ENCODE peak calls at places on chromosomes 16 and 17, in six cellular contexts. X is Peyer's patch, G is aorta, U is heart right ventricle, B is upper lobe of right lung, A is PC-9. P is an unnamed sample.

GRCh38 chr17:61415374-61416210 is 15.9 kb downstream of the TBX2 start:
- DNase-seq in X (peak; percentile 39), G (peak; percentile 70), U (no peak), B (no peak), A (no peak), P (no peak)

GRCh38 chr16:66416136-66416535 is 11.0 kb upstream of the BEAN1 start:
- DNase-seq in X (no peak), G (no peak), U (no peak), B (no peak), A (peak; percentile 44), P (no peak)

GRCh38 chr17:28982191-28982793 is 23.5 kb downstream of the SEZ6 start:
- DNase-seq in X (no peak), G (no peak), U (peak; percentile 43), B (no peak), A (peak; percentile 38), P (no peak)

GRCh38 chr16:75555707-75556512 is at the start of gene TMEM231:
- DNase-seq in X (peak; percentile 97), G (peak; percentile 99), U (peak; percentile 98), B (peak; percentile 99), A (peak; percentile 88), P (peak; percentile 99)

GRCh38 chr17:63369233-63369632 is 76.9 kb downstream of the CYB561 start:
- DNase-seq in X (no peak), G (no peak), U (no peak), B (no peak), A (no peak), P (no peak)

GRCh38 chr17:19683117-19683516 is 33.3 kb downstream of the SLC47A2 start:
- DNase-seq in X (no peak), G (no peak), U (no peak), B (no peak), A (no peak), P (no peak)

GRCh38 chr17:40362696-40363479 is 1.6 kb downstream of the GJD3 start:
- DNase-seq in X (peak; percentile 87), G (peak; percentile 91), U (peak; percentile 54), B (peak; percentile 94), A (peak; percentile 72), P (no peak)

GRCh38 chr17:63039342-63039741 is 73.3 kb downstream of the TANC2 start:
- DNase-seq in X (no peak), G (no peak), U (no peak), B (no peak), A (no peak), P (no peak)

GRCh38 chr17:20242271-20242670 is 225.1 kb downstream of the LGALS9B start:
- DNase-seq in X (no peak), G (no peak), U (no peak), B (no peak), A (no peak), P (no peak)

GRCh38 chr17:58006563-58006923 is 503 bp downstream of the SRSF1 start:
- DNase-seq in X (peak; percentile 78), G (peak; percentile 90), U (peak; percentile 82), B (peak; percentile 89), A (no peak), P (peak; percentile 81)

GRCh38 chr16:20747030-20747816 is 5.6 kb upstream of the THUMPD1 start:
- DNase-seq in X (no peak), G (no peak), U (no peak), B (no peak), A (no peak), P (no peak)

DNA sequence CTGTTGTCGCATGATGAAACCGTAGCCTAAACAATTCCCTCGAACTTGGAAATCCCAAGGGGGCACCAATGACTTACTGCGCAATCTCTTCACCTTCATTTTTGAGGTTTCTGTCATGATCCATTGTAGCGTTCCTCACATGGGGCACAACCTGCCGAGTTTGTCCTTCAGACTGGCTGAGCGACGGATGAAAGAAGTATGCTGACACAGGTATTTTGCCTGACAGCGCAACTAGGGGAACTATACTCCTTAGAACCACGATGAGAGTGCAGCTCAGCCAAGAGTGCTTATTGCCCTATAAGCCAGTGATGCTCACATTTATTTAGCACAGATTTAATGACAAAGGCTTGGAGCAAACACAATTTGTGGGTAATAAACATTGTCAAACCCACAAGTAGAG is 106.3 kb upstream of the ZNF267 start:
- DNase-seq in X (no peak), G (no peak), U (no peak), B (no peak), A (no peak), P (no peak)
- H3K9me3 ChIP-seq in X (no peaks in the 10 kb centered on the region), G (peaks cover 46% of the 10 kb centered on the region), U (peaks cover 100% of the 10 kb centered on the region), B (peaks cover 94% of the 10 kb centered on the region), A (peaks cover 47% of the 10 kb centered on the region), P (peaks cover 16% of the 10 kb centered on the region)

DNA sequence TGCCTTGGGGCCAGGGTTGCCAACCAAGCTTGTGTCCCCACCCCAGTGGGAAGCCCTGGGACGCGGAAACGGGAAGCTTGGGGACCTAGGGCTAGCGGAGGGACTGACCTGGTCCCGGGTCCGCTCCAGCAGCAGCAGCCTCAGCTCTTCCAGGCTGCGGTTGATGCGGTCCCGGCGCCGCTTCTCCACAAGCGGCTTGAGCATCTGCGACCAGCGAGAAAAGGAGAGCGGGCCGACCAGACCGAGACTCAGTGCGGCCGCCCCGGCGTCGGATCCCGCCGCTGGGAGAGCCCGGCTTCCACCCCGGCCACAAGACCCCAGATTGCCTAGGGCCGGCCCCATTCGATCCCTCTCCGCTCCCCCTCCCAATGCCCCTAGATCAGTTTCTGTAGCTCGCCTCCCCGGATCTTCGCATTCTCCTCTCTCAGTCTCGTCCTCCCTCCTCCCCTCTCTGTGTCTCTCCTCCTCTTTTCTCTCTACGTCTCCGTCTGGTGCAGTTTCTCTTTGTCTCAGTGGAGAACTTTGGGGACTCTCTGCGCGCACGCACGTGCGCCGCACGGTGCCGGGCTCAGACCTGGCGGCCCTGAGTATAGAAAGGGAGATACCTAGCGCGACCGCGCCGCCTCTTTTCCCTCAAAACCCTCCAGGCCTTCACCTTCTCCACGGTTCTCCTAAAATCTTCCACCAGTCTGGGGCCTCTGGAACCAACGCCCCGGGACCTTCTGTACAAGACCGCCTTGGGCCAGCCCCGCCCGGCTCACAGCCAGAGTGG is 797 bp downstream of the HES7 start:
- DNase-seq in X (no peak), G (peak; percentile 82), U (peak; percentile 25), B (no peak), A (no peak), P (no peak)
- H3K4me3 ChIP-seq in X (peak overlapping the region; percentile 33), G (no peak overlapping the region), U (peak overlapping the region; percentile 75), B (peak overlapping the region; percentile 67), A (peak overlapping the region; percentile 81), P (peak overlapping the region; percentile 51)

GRCh38 chr17:50924300-50924699 is 58.1 kb upstream of the TOB1 start:
- DNase-seq in X (no peak), G (no peak), U (no peak), B (no peak), A (no peak), P (no peak)

GRCh38 chr17:50922107-50922506 is 56.0 kb upstream of the TOB1 start:
- DNase-seq in X (no peak), G (no peak), U (no peak), B (no peak), A (peak; percentile 81), P (no peak)

GRCh38 chr17:50920891-50921595 is 54.9 kb upstream of the TOB1 start:
- DNase-seq in X (peak; percentile 74), G (no peak), U (no peak), B (no peak), A (no peak), P (no peak)

GRCh38 chr17:50923611-50924010 is 57.5 kb upstream of the TOB1 start:
- DNase-seq in X (no peak), G (no peak), U (no peak), B (no peak), A (no peak), P (no peak)

DNA sequence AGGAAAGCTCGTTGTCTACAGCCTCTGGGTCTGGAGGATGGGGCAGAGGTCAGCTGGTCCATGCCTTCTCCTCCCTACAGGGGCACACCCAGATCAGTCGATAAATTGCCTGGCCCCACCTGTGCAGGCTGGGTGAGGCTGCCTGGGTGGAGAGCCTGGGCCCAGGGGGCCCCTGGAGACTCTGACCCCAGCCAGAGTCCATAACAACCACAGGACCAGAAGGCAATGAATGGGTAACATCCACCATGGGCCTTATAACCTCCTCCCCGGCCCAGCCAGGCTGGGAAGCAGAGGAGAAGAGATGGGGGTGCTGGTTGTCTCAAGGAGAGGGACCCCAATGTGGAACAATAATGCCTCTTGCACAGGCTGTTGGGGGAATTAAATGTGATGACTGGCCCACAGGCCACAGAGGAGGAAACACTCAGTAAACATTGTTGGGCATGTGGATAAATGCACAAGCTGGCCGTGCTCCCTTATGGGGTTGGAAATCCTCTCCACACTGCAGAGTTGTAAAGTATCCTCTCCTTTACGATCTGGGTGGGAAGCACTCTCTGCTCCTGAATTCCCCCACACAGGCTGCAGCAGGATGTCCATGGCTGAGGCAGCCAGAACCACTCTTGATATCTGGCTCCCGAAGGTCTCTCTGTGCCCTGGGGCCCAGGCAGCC is 56.7 kb upstream of the TOB1 start:
- DNase-seq in X (peak; percentile 88), G (no peak), U (no peak), B (no peak), A (no peak), P (no peak)
- H3K4me1 ChIP-seq in X (peaks cover 9% of the 10 kb centered on the region), G (no peaks in the 10 kb centered on the region), U (peaks cover 47% of the 10 kb centered on the region), B (peaks cover 11% of the 10 kb centered on the region), A (peaks cover 80% of the 10 kb centered on the region), P (peaks cover 3% of the 10 kb centered on the region)

GRCh38 chr17:79781691-79782575 is 4.0 kb downstream of the CBX2 start:
- DNase-seq in X (peak; percentile 41), G (peak; percentile 61), U (no peak), B (peak; percentile 56), A (no peak), P (no peak)
- H3K9me3 ChIP-seq in X (no peaks in the 10 kb centered on the region), G (no peaks in the 10 kb centered on the region), U (no peaks in the 10 kb centered on the region), B (no peaks in the 10 kb centered on the region), A (no peaks in the 10 kb centered on the region), P (no peaks in the 10 kb centered on the region)

GRCh38 chr17:45197555-45198334 is 23.9 kb upstream of the FMNL1 start:
- DNase-seq in X (peak; percentile 96), G (peak; percentile 98), U (peak; percentile 91), B (peak; percentile 97), A (peak; percentile 83), P (peak; percentile 93)
- H3K4me3 ChIP-seq in X (no peak overlapping the region), G (no peak overlapping the region), U (no peak overlapping the region), B (no peak overlapping the region), A (no peak overlapping the region), P (no peak overlapping the region)

DNA sequence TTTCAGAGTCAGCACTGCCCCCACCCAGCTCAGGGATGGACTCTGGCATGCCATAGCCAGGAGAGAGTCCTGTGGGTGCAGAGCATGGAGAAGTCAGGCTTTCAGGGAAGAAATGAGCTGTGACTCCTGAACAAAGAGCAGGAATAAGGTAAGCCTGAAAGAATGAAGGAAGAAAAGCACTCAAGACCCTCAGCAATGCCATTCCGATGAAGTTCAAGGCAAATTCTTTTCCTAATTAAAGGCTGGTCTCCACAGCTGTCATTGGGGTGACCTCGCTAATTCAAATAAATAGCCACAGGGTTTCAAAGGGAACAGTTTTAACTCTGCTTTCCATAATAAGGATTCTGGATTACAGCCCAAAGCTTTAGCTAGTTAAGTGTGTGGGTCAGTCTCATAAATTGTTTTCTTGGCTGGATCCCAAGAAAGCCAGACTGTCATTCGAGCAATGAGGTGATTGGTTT is 31.7 kb downstream of the TOM1L2 start:
- DNase-seq in X (no peak), G (peak; percentile 9), U (no peak), B (no peak), A (no peak), P (no peak)
- H3K4me1 ChIP-seq in X (peaks cover 4% of the 10 kb centered on the region), G (peaks cover 7% of the 10 kb centered on the region), U (peaks cover 98% of the 10 kb centered on the region), B (peaks cover 54% of the 10 kb centered on the region), A (peaks cover 65% of the 10 kb centered on the region), P (peaks cover 53% of the 10 kb centered on the region)